ENCODE peak calls at places on chromosomes 2 and 18, in eight cellular contexts. D is Peyer's patch, S is body of pancreas, Q is IMR-90, B is uterus, H is spleen, R is A549, C is stomach. V is an unnamed sample.

GRCh38 chr2:192194065-192194865 is 468 bp downstream of the TMEFF2 start:
- DNase-seq in D (peak), S (peak), Q (peak), B (peak), H (peak), R (peak), C (no peak), V (no peak)

GRCh38 chr18:25169701-25170100 is 182.3 kb downstream of the ZNF521 start:
- DNase-seq in D (no peak), S (no peak), Q (peak), B (no peak), H (no peak), R (no peak), C (no peak), V (no peak)

GRCh38 chr2:215505044-215505786 is 69.3 kb upstream of the FN1 start:
- DNase-seq in D (no peak), S (peak), Q (peak), B (no peak), H (no peak), R (no peak), C (no peak), V (no peak)

GRCh38 chr2:10109311-10109710 is 13.2 kb upstream of the RRM2 start:
- DNase-seq in D (no peak), S (no peak), Q (no peak), B (no peak), H (no peak), R (no peak), C (no peak), V (no peak)

GRCh38 chr2:198441246-198441645 is 636.9 kb downstream of the PLCL1 start:
- DNase-seq in D (no peak), S (no peak), Q (peak), B (no peak), H (no peak), R (no peak), C (no peak), V (no peak)

GRCh38 chr2:21095714-21096113 is 28.1 kb upstream of the TDRD15 start:
- DNase-seq in D (no peak), S (no peak), Q (no peak), B (no peak), H (no peak), R (no peak), C (no peak), V (no peak)

GRCh38 chr2:108383146-108383830 is 5.5 kb downstream of the SULT1C4 start:
- DNase-seq in D (no peak), S (no peak), Q (no peak), B (no peak), H (no peak), R (no peak), C (no peak), V (no peak)

GRCh38 chr2:64225491-64225890 is 81.3 kb upstream of the PELI1 start:
- DNase-seq in D (no peak), S (no peak), Q (no peak), B (no peak), H (no peak), R (no peak), C (no peak), V (no peak)

GRCh38 chr2:29134933-29135332 is 19.7 kb downstream of the CLIP4 start:
- DNase-seq in D (no peak), S (no peak), Q (no peak), B (no peak), H (no peak), R (no peak), C (no peak), V (no peak)

GRCh38 chr2:66443977-66444855 is 9.3 kb downstream of the MEIS1 start:
- DNase-seq in D (peak), S (peak), Q (peak), B (peak), H (no peak), R (no peak), C (no peak), V (no peak)

GRCh38 chr2:120809151-120809550 is 73.5 kb downstream of the GLI2 start:
- DNase-seq in D (no peak), S (no peak), Q (peak), B (no peak), H (no peak), R (no peak), C (no peak), V (no peak)

GRCh38 chr18:158128-159036 is at the start of gene USP14:
- DNase-seq in D (peak), S (peak), Q (peak), B (peak), H (peak), R (peak), C (peak), V (peak)

GRCh38 chr2:172726172-172726735 is 9.4 kb upstream of the RAPGEF4 start:
- DNase-seq in D (no peak), S (peak), Q (peak), B (no peak), H (no peak), R (no peak), C (no peak), V (no peak)

GRCh38 chr18:65748321-65748720 is 2.5 kb upstream of the CDH7 start:
- DNase-seq in D (no peak), S (no peak), Q (no peak), B (no peak), H (no peak), R (no peak), C (no peak), V (no peak)

GRCh38 chr2:199452200-199452990 is 5.3 kb downstream of the SATB2 start:
- DNase-seq in D (no peak), S (no peak), Q (no peak), B (no peak), H (no peak), R (no peak), C (no peak), V (no peak)

GRCh38 chr2:19355931-19356544 is 2.4 kb downstream of the OSR1 start:
- DNase-seq in D (no peak), S (no peak), Q (peak), B (no peak), H (no peak), R (no peak), C (no peak), V (no peak)

GRCh38 chr2:39913648-39914456 is 134.8 kb upstream of the THUMPD2 start:
- DNase-seq in D (no peak), S (peak), Q (peak), B (no peak), H (no peak), R (peak), C (no peak), V (peak)

GRCh38 chr2:145551661-145552060 is 1031.7 kb upstream of the ZEB2 start:
- DNase-seq in D (no peak), S (no peak), Q (no peak), B (no peak), H (no peak), R (no peak), C (no peak), V (no peak)

GRCh38 chr2:64276417-64277095 is 132.3 kb upstream of the PELI1 start:
- DNase-seq in D (no peak), S (no peak), Q (no peak), B (no peak), H (no peak), R (no peak), C (no peak), V (no peak)

GRCh38 chr2:178718283-178718682 is 88.9 kb downstream of the TTN start:
- DNase-seq in D (no peak), S (no peak), Q (no peak), B (no peak), H (no peak), R (no peak), C (no peak), V (no peak)

DNA sequence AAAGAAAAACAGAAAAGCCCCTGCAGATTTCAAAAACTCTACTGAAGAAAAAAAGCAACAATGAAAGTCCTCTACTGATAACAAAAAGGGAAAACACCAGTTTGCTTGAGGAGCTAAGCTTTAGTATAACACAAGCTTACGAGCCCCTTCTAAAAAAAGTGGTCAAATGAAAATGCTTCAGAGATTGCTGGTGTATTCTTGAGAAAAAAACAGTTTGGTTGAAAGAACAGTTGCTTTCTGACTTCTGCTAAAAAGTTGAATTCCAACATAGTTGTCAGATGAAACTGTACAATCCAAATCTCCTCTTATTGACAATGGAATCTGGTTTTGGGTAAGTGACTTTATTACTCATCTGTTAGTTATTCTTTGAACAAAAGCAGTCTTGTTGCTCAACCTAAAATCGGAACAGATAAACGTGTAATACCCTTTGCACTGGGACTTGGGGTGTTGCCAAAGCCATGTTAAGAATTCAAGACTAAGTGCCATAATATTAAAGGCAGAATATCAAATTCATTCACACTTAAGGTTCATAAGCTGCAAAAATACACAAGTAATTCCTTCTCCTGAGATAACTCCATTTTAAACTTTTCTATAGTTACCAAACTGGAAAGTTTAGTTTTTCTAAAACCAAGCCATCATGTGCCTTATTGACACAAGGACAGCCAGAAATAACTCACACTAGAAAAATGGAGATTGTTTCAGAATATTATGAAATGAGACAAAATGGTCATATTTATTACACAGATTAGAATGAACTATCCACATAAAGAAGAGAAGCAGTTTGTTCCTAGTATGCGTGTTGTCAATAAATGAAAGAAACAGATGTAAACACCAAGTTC is 45.3 kb upstream of the SPAG16 start:
- DNase-seq in D (no peak), S (peak), Q (peak), B (no peak), H (no peak), R (peak), C (no peak), V (peak)
- TF ChIP-seq POLR2A in D (no peak), S (no peak), Q (no peak), B (no peak), H (no peak), R (no peak), C (no peak), V (no peak)

GRCh38 chr2:63058742-63059433 is 8.3 kb downstream of the OTX1 start:
- DNase-seq in D (peak), S (no peak), Q (no peak), B (no peak), H (no peak), R (no peak), C (no peak), V (no peak)
- H3K4me3 ChIP-seq in D (no peak), S (no peak), Q (no peak), B (no peak), H (peak), R (no peak), C (peak), V (no peak)

DNA sequence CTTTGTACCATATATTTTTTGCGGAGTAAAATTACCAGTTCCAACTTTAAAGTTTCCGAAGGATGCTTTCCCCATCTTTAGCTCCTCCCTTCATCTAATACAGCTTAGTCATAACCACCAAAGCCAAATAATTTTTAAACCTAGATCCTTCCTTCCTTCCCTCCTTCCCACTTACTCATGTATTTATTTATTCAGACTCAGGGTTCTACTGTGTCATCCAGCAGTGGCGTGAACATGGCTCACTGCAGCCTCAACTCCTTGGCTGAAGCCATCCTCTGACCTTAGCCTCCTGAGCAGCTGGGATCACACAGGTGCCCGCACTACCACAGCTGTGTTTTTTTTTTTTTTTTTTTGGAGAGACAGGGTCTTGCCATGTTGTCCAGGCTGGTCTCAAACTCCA is 4.4 kb downstream of the LPIN2 start:
- DNase-seq in D (no peak), S (no peak), Q (peak), B (no peak), H (no peak), R (no peak), C (no peak), V (no peak)
- TF ChIP-seq POLR2A in D (no peak), S (no peak), Q (no peak), B (no peak), H (no peak), R (no peak), C (no peak), V (no peak)

GRCh38 chr2:233100192-233100998 is 40.3 kb downstream of the INPP5D start:
- DNase-seq in D (peak), S (no peak), Q (no peak), B (no peak), H (peak), R (no peak), C (no peak), V (no peak)

GRCh38 chr2:233105156-233105895 is 45.2 kb downstream of the INPP5D start:
- DNase-seq in D (no peak), S (no peak), Q (no peak), B (no peak), H (peak), R (no peak), C (no peak), V (no peak)

GRCh38 chr2:233098615-233099014 is 38.5 kb downstream of the INPP5D start:
- DNase-seq in D (peak), S (peak), Q (peak), B (no peak), H (peak), R (no peak), C (peak), V (no peak)

GRCh38 chr2:233105930-233106329 is 45.8 kb downstream of the INPP5D start:
- DNase-seq in D (no peak), S (no peak), Q (no peak), B (no peak), H (no peak), R (no peak), C (no peak), V (no peak)

GRCh38 chr2:233101826-233102225 is 41.7 kb downstream of the INPP5D start:
- DNase-seq in D (peak), S (no peak), Q (no peak), B (no peak), H (peak), R (no peak), C (no peak), V (no peak)
- H3K4me3 ChIP-seq in D (no peak), S (no peak), Q (no peak), B (no peak), H (no peak), R (no peak), C (no peak), V (no peak)

GRCh38 chr18:74229891-74230290 is 61.9 kb downstream of the CYB5A start:
- DNase-seq in D (no peak), S (peak), Q (no peak), B (no peak), H (no peak), R (no peak), C (peak), V (no peak)
- TF ChIP-seq POLR2A in D (no peak), S (peak), Q (no peak), B (no peak), H (no peak), R (no peak), C (no peak), V (no peak)

GRCh38 chr2:70999362-70999761 is 4.7 kb upstream of the TEX261 start:
- DNase-seq in D (no peak), S (no peak), Q (no peak), B (no peak), H (no peak), R (no peak), C (no peak), V (no peak)

GRCh38 chr2:71003396-71003795 is 8.7 kb upstream of the TEX261 start:
- DNase-seq in D (no peak), S (no peak), Q (no peak), B (no peak), H (peak), R (no peak), C (no peak), V (no peak)

GRCh38 chr2:71000780-71001591 is 6.3 kb upstream of the TEX261 start:
- DNase-seq in D (peak), S (peak), Q (peak), B (peak), H (peak), R (peak), C (peak), V (peak)

GRCh38 chr2:71004356-71004755 is 9.7 kb upstream of the TEX261 start:
- DNase-seq in D (no peak), S (no peak), Q (no peak), B (no peak), H (no peak), R (no peak), C (no peak), V (no peak)

GRCh38 chr2:71001592-71002570 is 7.2 kb upstream of the TEX261 start:
- DNase-seq in D (peak), S (no peak), Q (no peak), B (no peak), H (peak), R (no peak), C (no peak), V (no peak)
- H3K4me3 ChIP-seq in D (no peak), S (no peak), Q (no peak), B (no peak), H (no peak), R (no peak), C (no peak), V (no peak)

DNA sequence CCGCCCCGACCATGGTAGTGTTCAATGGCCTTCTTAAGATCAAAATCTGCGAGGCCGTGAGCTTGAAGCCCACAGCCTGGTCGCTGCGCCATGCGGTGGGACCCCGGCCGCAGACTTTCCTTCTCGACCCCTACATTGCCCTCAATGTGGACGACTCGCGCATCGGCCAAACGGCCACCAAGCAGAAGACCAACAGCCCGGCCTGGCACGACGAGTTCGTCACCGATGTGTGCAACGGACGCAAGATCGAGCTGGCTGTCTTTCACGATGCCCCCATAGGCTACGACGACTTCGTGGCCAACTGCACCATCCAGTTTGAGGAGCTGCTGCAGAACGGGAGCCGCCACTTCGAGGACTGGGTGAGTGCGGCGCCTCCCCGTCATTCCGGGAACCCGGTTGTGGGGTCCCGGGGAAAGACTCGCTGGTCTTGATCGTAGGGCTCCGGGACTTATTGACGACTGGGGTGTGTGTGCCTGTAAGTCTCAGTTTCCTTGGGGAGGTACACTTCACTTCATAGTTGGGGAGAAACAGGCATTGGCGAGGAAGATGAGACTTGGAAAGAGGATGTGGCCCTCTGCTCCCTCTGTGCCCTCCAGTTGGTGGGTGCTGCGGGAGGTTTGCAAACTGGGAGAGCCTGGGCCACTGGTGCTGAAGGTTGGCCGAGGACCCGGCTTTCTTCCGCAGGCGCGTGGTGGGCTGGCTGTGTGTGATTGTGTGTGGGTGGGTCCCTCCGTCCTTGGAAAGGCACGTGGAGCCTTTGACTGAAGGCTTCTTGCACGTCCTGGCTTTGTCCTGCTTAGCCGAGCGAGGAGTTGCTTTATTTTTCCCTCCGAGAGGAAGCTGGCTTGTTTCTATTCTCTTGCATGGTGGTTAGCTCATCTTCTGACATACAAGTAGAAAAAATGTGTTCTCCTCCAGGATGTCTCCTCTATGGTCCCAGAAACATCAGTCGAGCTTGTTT is 895 bp downstream of the PRKCE start:
- DNase-seq in D (peak), S (peak), Q (peak), B (peak), H (peak), R (no peak), C (peak), V (peak)
- TF ChIP-seq POLR2A in D (no peak), S (peak), Q (no peak), B (no peak), H (no peak), R (no peak), C (no peak), V (no peak)

GRCh38 chr2:8452296-8452695 is 229.6 kb upstream of the ID2 start:
- DNase-seq in D (no peak), S (no peak), Q (no peak), B (no peak), H (no peak), R (no peak), C (no peak), V (no peak)
- H3K4me3 ChIP-seq in D (no peak), S (no peak), Q (no peak), B (no peak), H (no peak), R (no peak), C (no peak), V (no peak)

V was measured in prostate gland.